ENCODE peak calls at places on chromosomes 7 and 10, in four cellular contexts. P is Panc1, T is cardiac muscle cell, H is AG10803. I is an unnamed sample.

GRCh38 chr10:70295946-70296345 is 12.1 kb upstream of the NPFFR1 start:
- DNase-seq in P (no peak), T (no peak), H (no peak), I (no peak)

GRCh38 chr10:9302142-9302746 is 1247.8 kb downstream of the GATA3 start:
- DNase-seq in P (peak; percentile 39), T (peak; percentile 66), H (peak; percentile 54), I (peak; percentile 26)

GRCh38 chr10:61662794-61663259 is at the start of gene CABCOCO1:
- DNase-seq in P (no peak), T (peak; percentile 87), H (peak; percentile 58), I (no peak)

GRCh38 chr10:72066318-72067284 is 21.8 kb downstream of the SPOCK2 start:
- DNase-seq in P (no peak), T (no peak), H (no peak), I (no peak)

GRCh38 chr7:100519580-100519979 is 19.4 kb upstream of the AGFG2 start:
- DNase-seq in P (no peak), T (no peak), H (no peak), I (no peak)

GRCh38 chr10:110802090-110802489 is 69.6 kb upstream of the PDCD4 start:
- DNase-seq in P (no peak), T (no peak), H (peak; percentile 88), I (no peak)

GRCh38 chr10:17214486-17214885 is 13.0 kb upstream of the TRDMT1 start:
- DNase-seq in P (no peak), T (no peak), H (peak; percentile 87), I (no peak)

GRCh38 chr10:108904163-108904878 is 1019.0 kb downstream of the XPNPEP1 start:
- DNase-seq in P (no peak), T (no peak), H (peak; percentile 39), I (no peak)

GRCh38 chr10:84075226-84076046 is 63.9 kb upstream of the GHITM start:
- DNase-seq in P (no peak), T (no peak), H (no peak), I (no peak)

GRCh38 chr7:610531-611280 is 91.1 kb upstream of the PDGFA start:
- DNase-seq in P (no peak), T (peak; percentile 36), H (no peak), I (no peak)

GRCh38 chr7:30469303-30469702 is 9.3 kb downstream of the NOD1 start:
- DNase-seq in P (no peak), T (peak; percentile 73), H (peak; percentile 100), I (no peak)

GRCh38 chr7:30914611-30915601 is 3.3 kb downstream of the AQP1 start:
- DNase-seq in P (peak; percentile 10), T (peak; percentile 81), H (peak; percentile 80), I (no peak)

GRCh38 chr7:29033584-29033983 is 75.5 kb upstream of the TRIL start:
- DNase-seq in P (no peak), T (no peak), H (no peak), I (no peak)

GRCh38 chr10:84008878-84009277 is 130.4 kb upstream of the GHITM start:
- DNase-seq in P (no peak), T (peak; percentile 20), H (no peak), I (peak; percentile 49)

GRCh38 chr7:116434820-116435341 is 64.7 kb upstream of the CAV2 start:
- DNase-seq in P (no peak), T (no peak), H (peak; percentile 97), I (no peak)

GRCh38 chr7:40301486-40302065 is 166.8 kb downstream of the SUGCT start:
- DNase-seq in P (no peak), T (no peak), H (peak; percentile 26), I (no peak)

GRCh38 chr10:115092258-115092554 is 959 bp upstream of the ATRNL1 start:
- DNase-seq in P (no peak), T (no peak), H (no peak), I (no peak)

GRCh38 chr10:25725917-25726716 is 207.9 kb upstream of the MYO3A start:
- DNase-seq in P (peak; percentile 33), T (peak; percentile 83), H (peak; percentile 54), I (peak; percentile 39)

GRCh38 chr7:137245890-137246289 is 97.6 kb downstream of the PTN start:
- DNase-seq in P (no peak), T (no peak), H (no peak), I (no peak)

GRCh38 chr10:66827353-66827752 is 98.5 kb upstream of the LRRTM3 start:
- DNase-seq in P (no peak), T (no peak), H (peak; percentile 40), I (no peak)

GRCh38 chr7:50393076-50393475 is 57.1 kb downstream of the FIGNL1 start:
- DNase-seq in P (no peak), T (no peak), H (no peak), I (no peak)

GRCh38 chr10:17256026-17256425 is 28.0 kb downstream of the VIM start:
- DNase-seq in P (no peak), T (no peak), H (peak; percentile 21), I (no peak)

GRCh38 chr10:124577651-124578050 is 116.0 kb downstream of the LHPP start:
- DNase-seq in P (no peak), T (no peak), H (no peak), I (no peak)

GRCh38 chr7:127251458-127252379 is 1.0 kb downstream of the GRM8 start:
- DNase-seq in P (no peak), T (peak; percentile 37), H (no peak), I (peak; percentile 66)

GRCh38 chr7:24995466-24995865 is 15.5 kb upstream of the OSBPL3 start:
- DNase-seq in P (no peak), T (no peak), H (no peak), I (no peak)

GRCh38 chr7:24987331-24987842 is 7.4 kb upstream of the OSBPL3 start:
- DNase-seq in P (no peak), T (no peak), H (no peak), I (no peak)

GRCh38 chr7:24992314-24992713 is 12.3 kb upstream of the OSBPL3 start:
- DNase-seq in P (no peak), T (no peak), H (no peak), I (no peak)

DNA sequence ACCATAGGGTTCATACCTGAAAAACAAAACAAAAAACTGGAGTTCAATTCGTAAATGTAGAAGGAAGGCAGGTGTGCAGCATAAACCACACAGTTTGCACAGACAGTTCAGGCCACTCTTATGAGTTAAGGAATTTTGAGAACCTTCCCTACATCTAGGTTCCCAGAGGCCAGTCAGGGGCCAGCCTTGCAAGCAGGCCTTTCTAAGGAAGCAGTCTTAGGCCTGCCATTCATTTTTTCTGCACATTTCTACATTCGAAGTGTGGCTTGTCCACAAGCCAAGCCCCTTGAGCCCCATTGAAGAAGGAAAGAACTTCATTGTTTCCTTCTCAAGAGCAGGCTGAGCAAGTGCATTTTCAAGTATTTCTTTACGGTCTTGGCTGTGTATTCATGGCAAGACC is 11.4 kb upstream of the OSBPL3 start:
- DNase-seq in P (no peak), T (no peak), H (no peak), I (no peak)
- TF ChIP-seq CTCF in P (no peak), T (no peak), H (no peak), I (no peak)

GRCh38 chr7:45151131-45151684 is 6.4 kb upstream of the RAMP3 start:
- DNase-seq in P (no peak), T (no peak), H (no peak), I (no peak)

GRCh38 chr7:45151967-45152366 is 5.6 kb upstream of the RAMP3 start:
- DNase-seq in P (no peak), T (no peak), H (no peak), I (no peak)

GRCh38 chr7:45155941-45156340 is 1.6 kb upstream of the RAMP3 start:
- DNase-seq in P (no peak), T (no peak), H (no peak), I (no peak)

GRCh38 chr7:45155357-45155900 is 2.2 kb upstream of the RAMP3 start:
- DNase-seq in P (no peak), T (no peak), H (no peak), I (no peak)

GRCh38 chr7:45153238-45153637 is 4.4 kb upstream of the RAMP3 start:
- DNase-seq in P (no peak), T (no peak), H (no peak), I (no peak)
- TF ChIP-seq CTCF in P (no peak), T (no peak), H (no peak), I (no peak)

DNA sequence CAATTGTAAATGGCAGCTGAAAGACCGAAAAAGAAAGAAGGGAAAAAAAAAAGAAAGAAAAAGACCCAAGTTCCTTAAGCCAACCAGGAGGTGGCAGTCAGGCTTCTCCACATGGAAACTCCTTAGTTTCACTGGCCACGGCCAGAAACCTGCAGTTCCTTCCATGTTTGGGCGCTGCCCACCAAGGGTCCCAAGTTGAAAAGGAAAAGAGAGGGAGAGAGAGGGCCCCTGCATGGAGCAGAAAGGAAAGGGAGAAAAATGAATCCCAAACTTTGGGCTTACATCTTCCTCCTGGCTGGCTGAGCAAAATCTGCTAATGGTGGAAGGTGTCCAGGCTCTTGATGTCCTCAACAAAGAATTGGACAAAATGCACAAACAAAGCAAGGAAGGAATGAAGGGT is 31.8 kb upstream of the ABCA13 start:
- DNase-seq in P (no peak), T (no peak), H (peak; percentile 33), I (no peak)
- TF ChIP-seq CTCF in P (peak; percentile 85), T (peak; percentile 37), H (peak; percentile 58), I (no peak)

DNA sequence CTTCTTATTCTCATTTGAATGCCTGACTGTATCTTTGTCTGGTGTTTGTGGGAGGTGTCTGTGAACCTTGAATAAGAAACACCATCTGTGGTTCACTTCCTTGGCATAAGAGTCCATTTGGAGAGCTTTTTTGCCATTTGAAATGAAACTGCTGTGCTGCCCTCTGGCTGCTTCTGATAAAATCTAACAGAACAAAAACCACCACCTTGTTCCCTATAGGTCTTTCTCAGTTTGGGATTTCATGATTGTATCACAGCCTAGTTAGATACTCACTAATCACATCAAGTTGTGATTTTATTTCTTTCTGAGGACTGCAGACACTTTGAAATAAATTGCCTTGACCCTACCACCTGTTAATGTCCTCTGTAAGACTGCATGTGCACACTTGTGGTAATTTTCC is 102.7 kb upstream of the FAM13C start:
- DNase-seq in P (no peak), T (peak; percentile 13), H (peak; percentile 62), I (no peak)
- TF ChIP-seq CTCF in P (no peak), T (peak; percentile 42), H (peak; percentile 55), I (no peak)

DNA sequence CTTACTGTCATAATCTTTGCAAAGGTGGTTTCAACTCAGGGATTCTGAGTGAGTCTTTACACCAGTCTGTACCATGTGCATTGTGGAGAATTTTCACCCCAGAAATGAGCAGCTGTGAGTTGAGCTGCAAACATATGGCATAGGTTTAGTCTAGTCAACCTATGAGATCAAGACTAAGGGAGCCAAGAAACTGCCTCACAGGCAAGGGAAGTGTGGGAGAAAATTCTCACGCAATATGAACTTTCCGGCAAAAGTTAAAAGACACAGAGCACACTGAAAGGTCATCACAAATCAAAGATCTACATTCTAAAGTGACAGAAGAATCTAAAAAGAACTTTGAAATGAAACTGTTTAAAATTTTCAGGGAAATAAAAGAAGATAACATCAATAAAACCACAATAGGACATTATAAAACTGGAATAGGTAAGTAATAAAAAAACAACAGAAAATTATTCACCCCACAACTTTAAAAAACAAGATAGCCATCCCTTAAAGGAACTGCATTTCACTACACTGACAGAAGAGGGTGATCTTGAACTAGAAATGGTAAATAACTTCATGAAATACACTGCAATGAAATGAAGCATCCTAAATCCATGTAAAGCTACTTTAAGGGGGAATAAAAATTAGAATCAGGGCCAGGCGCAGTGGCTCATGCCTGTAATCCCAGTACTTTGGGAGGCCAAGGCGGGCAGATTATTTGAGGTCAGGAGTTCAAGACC is 63.5 kb downstream of the LGI1 start:
- DNase-seq in P (no peak), T (peak; percentile 45), H (peak; percentile 58), I (no peak)
- TF ChIP-seq CTCF in P (peak; percentile 73), T (peak; percentile 53), H (peak; percentile 70), I (no peak)